ENCODE peak calls at places on chromosomes 2 and 18, in seven cellular contexts. One of them, this sample, is unnamed.

GRCh38 chr2:204441316-204441715 is 104.0 kb upstream of the PARD3B start:
- DNase-seq in iris pigment epithelial cell: no peak
- DNase-seq in left kidney: no peak
- DNase-seq in GF-D8: no peak
- DNase-seq in omental fat pad: no peak
- DNase-seq in NCI-H1930: no peak
- DNase-seq in adrenal gland: no peak
- DNase-seq in this sample: no peak

GRCh38 chr2:221060335-221060734 is 511.8 kb downstream of the EPHA4 start:
- DNase-seq in iris pigment epithelial cell: peak
- DNase-seq in left kidney: no peak
- DNase-seq in GF-D8: no peak
- DNase-seq in omental fat pad: no peak
- DNase-seq in NCI-H1930: no peak
- DNase-seq in adrenal gland: no peak
- DNase-seq in this sample: no peak

GRCh38 chr2:160570386-160570785 is 76.8 kb upstream of the RBMS1 start:
- DNase-seq in iris pigment epithelial cell: no peak
- DNase-seq in left kidney: no peak
- DNase-seq in GF-D8: peak
- DNase-seq in omental fat pad: no peak
- DNase-seq in NCI-H1930: no peak
- DNase-seq in adrenal gland: no peak
- DNase-seq in this sample: no peak

GRCh38 chr2:181116251-181116650 is 135.8 kb downstream of the UBE2E3 start:
- DNase-seq in iris pigment epithelial cell: no peak
- DNase-seq in left kidney: no peak
- DNase-seq in GF-D8: no peak
- DNase-seq in omental fat pad: no peak
- DNase-seq in NCI-H1930: no peak
- DNase-seq in adrenal gland: no peak
- DNase-seq in this sample: no peak

GRCh38 chr2:38485734-38486133 is 108.7 kb upstream of the ATL2 start:
- DNase-seq in iris pigment epithelial cell: no peak
- DNase-seq in left kidney: no peak
- DNase-seq in GF-D8: no peak
- DNase-seq in omental fat pad: no peak
- DNase-seq in NCI-H1930: no peak
- DNase-seq in adrenal gland: no peak
- DNase-seq in this sample: no peak

GRCh38 chr2:33788044-33788443 is 188.9 kb upstream of the FAM98A start:
- DNase-seq in iris pigment epithelial cell: peak
- DNase-seq in left kidney: no peak
- DNase-seq in GF-D8: no peak
- DNase-seq in omental fat pad: no peak
- DNase-seq in NCI-H1930: no peak
- DNase-seq in adrenal gland: no peak
- DNase-seq in this sample: no peak

GRCh38 chr2:200662727-200663126 is 76.9 kb downstream of the AOX1 start:
- DNase-seq in iris pigment epithelial cell: peak
- DNase-seq in left kidney: no peak
- DNase-seq in GF-D8: no peak
- DNase-seq in omental fat pad: no peak
- DNase-seq in NCI-H1930: no peak
- DNase-seq in adrenal gland: peak
- DNase-seq in this sample: no peak

GRCh38 chr2:198662916-198663315 is 794.8 kb downstream of the SATB2 start:
- DNase-seq in iris pigment epithelial cell: no peak
- DNase-seq in left kidney: no peak
- DNase-seq in GF-D8: no peak
- DNase-seq in omental fat pad: no peak
- DNase-seq in NCI-H1930: no peak
- DNase-seq in adrenal gland: no peak
- DNase-seq in this sample: no peak

GRCh38 chr2:1605102-1605501 is 139.2 kb downstream of the PXDN start:
- DNase-seq in iris pigment epithelial cell: no peak
- DNase-seq in left kidney: peak
- DNase-seq in GF-D8: no peak
- DNase-seq in omental fat pad: no peak
- DNase-seq in NCI-H1930: no peak
- DNase-seq in adrenal gland: peak
- DNase-seq in this sample: no peak

GRCh38 chr2:156541706-156542105 is 105.5 kb downstream of the GPD2 start:
- DNase-seq in iris pigment epithelial cell: no peak
- DNase-seq in left kidney: no peak
- DNase-seq in GF-D8: no peak
- DNase-seq in omental fat pad: no peak
- DNase-seq in NCI-H1930: no peak
- DNase-seq in adrenal gland: no peak
- DNase-seq in this sample: no peak

GRCh38 chr2:103959174-103960125 is 894.5 kb upstream of the POU3F3 start:
- DNase-seq in iris pigment epithelial cell: peak
- DNase-seq in left kidney: peak
- DNase-seq in GF-D8: no peak
- DNase-seq in omental fat pad: no peak
- DNase-seq in NCI-H1930: peak
- DNase-seq in adrenal gland: peak
- DNase-seq in this sample: no peak

GRCh38 chr18:66635342-66635741 is 31.5 kb upstream of the CDH19 start:
- DNase-seq in iris pigment epithelial cell: no peak
- DNase-seq in left kidney: no peak
- DNase-seq in GF-D8: no peak
- DNase-seq in omental fat pad: no peak
- DNase-seq in NCI-H1930: no peak
- DNase-seq in adrenal gland: no peak
- DNase-seq in this sample: no peak

GRCh38 chr2:184597996-184598312 is 375 bp upstream of the ZNF804A start:
- DNase-seq in iris pigment epithelial cell: peak
- DNase-seq in left kidney: no peak
- DNase-seq in GF-D8: no peak
- DNase-seq in omental fat pad: no peak
- DNase-seq in NCI-H1930: no peak
- DNase-seq in adrenal gland: no peak
- DNase-seq in this sample: no peak

GRCh38 chr2:221372156-221372870 is 199.8 kb downstream of the EPHA4 start:
- DNase-seq in iris pigment epithelial cell: no peak
- DNase-seq in left kidney: peak
- DNase-seq in GF-D8: no peak
- DNase-seq in omental fat pad: no peak
- DNase-seq in NCI-H1930: no peak
- DNase-seq in adrenal gland: no peak
- DNase-seq in this sample: no peak

GRCh38 chr2:129975016-129975774 is 4.3 kb upstream of the RAB6C start:
- DNase-seq in iris pigment epithelial cell: no peak
- DNase-seq in left kidney: no peak
- DNase-seq in GF-D8: no peak
- DNase-seq in omental fat pad: no peak
- DNase-seq in NCI-H1930: no peak
- DNase-seq in adrenal gland: no peak
- DNase-seq in this sample: no peak

GRCh38 chr2:134647607-134648256 is 71.1 kb downstream of the TMEM163 start:
- DNase-seq in iris pigment epithelial cell: no peak
- DNase-seq in left kidney: no peak
- DNase-seq in GF-D8: no peak
- DNase-seq in omental fat pad: no peak
- DNase-seq in NCI-H1930: no peak
- DNase-seq in adrenal gland: no peak
- DNase-seq in this sample: no peak